ENCODE peak calls at places on chromosomes 3 and 15, in eight cellular contexts. N, F, Q, H, C, J, E and U are unnamed samples.

GRCh38 chr15:70596354-70597055 is 166.9 kb downstream of the UACA start:
- DNase-seq in N (no peak), F (no peak), Q (peak; percentile 77), H (peak; percentile 96), C (no peak), J (peak; percentile 91), E (no peak), U (peak; percentile 88)

GRCh38 chr15:100241572-100242479 is 99.9 kb downstream of the ADAMTS17 start:
- DNase-seq in N (peak; percentile 22), F (no peak), Q (no peak), H (peak; percentile 50), C (no peak), J (peak; percentile 72), E (no peak), U (peak; percentile 88)

GRCh38 chr3:134666466-134666865 is 15.6 kb upstream of the KY start:
- DNase-seq in N (no peak), F (no peak), Q (no peak), H (peak; percentile 78), C (no peak), J (peak; percentile 55), E (no peak), U (peak; percentile 18)

GRCh38 chr15:99409097-99409473 is 156.7 kb upstream of the MEF2A start:
- DNase-seq in N (peak; percentile 67), F (peak; percentile 21), Q (peak; percentile 71), H (peak; percentile 66), C (peak; percentile 81), J (peak; percentile 58), E (peak; percentile 33), U (peak; percentile 46)

GRCh38 chr3:169668957-169669681 is 5.6 kb upstream of the MECOM start:
- DNase-seq in N (peak; percentile 80), F (no peak), Q (peak; percentile 97), H (peak; percentile 39), C (peak; percentile 94), J (peak; percentile 67), E (peak; percentile 69), U (peak; percentile 50)

GRCh38 chr15:31235298-31236183 is 91.1 kb upstream of the KLF13 start:
- DNase-seq in N (peak; percentile 91), F (peak; percentile 45), Q (no peak), H (peak; percentile 52), C (no peak), J (no peak), E (peak; percentile 46), U (no peak)

GRCh38 chr15:59074607-59075006 is 30.3 kb upstream of the CCNB2 start:
- DNase-seq in N (no peak), F (no peak), Q (no peak), H (no peak), C (no peak), J (no peak), E (no peak), U (no peak)

GRCh38 chr3:192935441-192935840 is 17.8 kb upstream of the MB21D2 start:
- DNase-seq in N (no peak), F (no peak), Q (no peak), H (no peak), C (no peak), J (no peak), E (no peak), U (no peak)

GRCh38 chr3:40057077-40057476 is 247.7 kb downstream of the MYRIP start:
- DNase-seq in N (no peak), F (no peak), Q (no peak), H (peak; percentile 54), C (no peak), J (no peak), E (no peak), U (no peak)

GRCh38 chr3:153633407-153633806 is 471.4 kb downstream of the RAP2B start:
- DNase-seq in N (no peak), F (no peak), Q (no peak), H (no peak), C (no peak), J (no peak), E (no peak), U (no peak)

DNA sequence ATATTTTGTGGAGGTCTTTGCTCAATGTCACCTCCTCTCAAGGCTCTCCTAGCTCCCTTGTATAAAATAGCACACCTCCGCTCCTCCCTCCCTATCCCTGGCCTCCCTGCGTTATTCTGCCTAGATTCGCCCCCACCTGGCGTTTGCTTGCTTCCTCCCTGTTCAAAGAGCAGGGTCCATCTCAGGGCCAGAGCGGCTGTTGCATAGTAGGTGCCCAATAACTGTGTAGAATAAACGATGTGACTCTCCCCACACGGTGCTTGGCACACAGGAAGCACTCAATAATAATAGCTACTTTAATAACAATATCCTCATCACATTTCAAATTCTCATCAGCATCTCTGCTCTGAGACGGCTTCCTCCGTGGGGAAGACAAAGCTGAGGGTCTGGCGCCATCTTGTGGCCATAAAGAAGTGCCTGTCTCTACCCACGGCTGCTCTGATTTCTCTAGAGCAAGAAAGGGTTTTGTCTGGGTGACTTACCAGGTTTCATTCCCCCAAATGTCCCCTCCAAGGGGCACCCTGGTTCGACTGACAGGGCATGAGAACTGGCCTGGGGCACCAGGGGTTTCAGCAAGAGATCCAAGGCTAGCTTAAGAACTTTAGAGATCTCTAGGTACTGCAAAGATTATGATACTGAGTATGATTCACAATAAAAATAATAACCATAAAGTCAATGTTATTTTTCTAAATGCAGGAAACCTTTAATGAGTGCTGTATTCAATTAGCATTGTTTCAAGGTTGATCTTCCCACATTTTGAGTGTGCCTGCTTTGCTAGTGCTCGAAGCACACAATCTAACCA is 16.1 kb downstream of the CD276 start:
- DNase-seq in N (peak; percentile 83), F (peak; percentile 80), Q (peak; percentile 75), H (peak; percentile 77), C (no peak), J (peak; percentile 58), E (peak; percentile 88), U (peak; percentile 82)
- TF ChIP-seq CTCF in N (peak; percentile 98), F (peak; percentile 98), Q (peak; percentile 87), H (peak; percentile 95), C (peak; percentile 93), J (peak; percentile 95), E (peak; percentile 96), U (peak; percentile 93)

GRCh38 chr3:125119752-125120369 is 64.1 kb upstream of the HEG1 start:
- DNase-seq in N (no peak), F (no peak), Q (no peak), H (no peak), C (no peak), J (no peak), E (no peak), U (peak; percentile 22)

GRCh38 chr3:125118600-125118999 is 62.8 kb upstream of the HEG1 start:
- DNase-seq in N (no peak), F (no peak), Q (no peak), H (no peak), C (no peak), J (no peak), E (no peak), U (no peak)

GRCh38 chr3:125115640-125116039 is 59.8 kb upstream of the HEG1 start:
- DNase-seq in N (no peak), F (no peak), Q (no peak), H (peak; percentile 38), C (no peak), J (no peak), E (no peak), U (peak; percentile 69)

GRCh38 chr3:125116311-125117069 is 60.7 kb upstream of the HEG1 start:
- DNase-seq in N (no peak), F (no peak), Q (no peak), H (peak; percentile 80), C (no peak), J (peak; percentile 82), E (no peak), U (peak; percentile 82)

DNA sequence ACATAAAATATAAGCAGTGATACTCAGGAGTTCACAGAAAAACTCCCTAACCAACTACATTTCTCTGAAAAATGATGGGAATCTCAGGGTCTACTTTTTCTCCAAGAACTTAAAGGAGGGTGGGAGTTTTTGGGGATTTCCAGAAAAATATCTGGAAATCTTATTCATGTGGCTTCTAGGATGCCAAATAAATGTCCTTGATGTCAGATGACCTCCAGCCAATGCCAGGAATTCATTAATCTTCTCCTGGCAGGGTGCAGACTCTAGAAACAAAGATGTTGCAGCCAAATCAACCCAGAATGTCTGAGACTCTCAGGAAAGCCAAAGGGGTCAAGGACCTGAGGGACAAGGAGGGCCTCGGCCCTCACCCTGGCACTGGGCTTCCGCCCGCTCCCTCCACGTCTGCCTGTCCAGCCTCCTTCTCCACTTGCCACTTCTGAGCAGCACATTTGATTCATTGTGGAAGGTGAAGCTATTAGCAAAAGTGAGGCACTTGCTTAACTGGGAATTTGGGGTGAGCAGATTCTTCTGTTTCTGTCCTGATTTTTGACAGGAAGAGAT is 61.9 kb upstream of the HEG1 start:
- DNase-seq in N (no peak), F (no peak), Q (no peak), H (no peak), C (no peak), J (no peak), E (no peak), U (no peak)
- TF ChIP-seq CTCF in N (no peak), F (no peak), Q (no peak), H (no peak), C (no peak), J (no peak), E (no peak), U (no peak)

DNA sequence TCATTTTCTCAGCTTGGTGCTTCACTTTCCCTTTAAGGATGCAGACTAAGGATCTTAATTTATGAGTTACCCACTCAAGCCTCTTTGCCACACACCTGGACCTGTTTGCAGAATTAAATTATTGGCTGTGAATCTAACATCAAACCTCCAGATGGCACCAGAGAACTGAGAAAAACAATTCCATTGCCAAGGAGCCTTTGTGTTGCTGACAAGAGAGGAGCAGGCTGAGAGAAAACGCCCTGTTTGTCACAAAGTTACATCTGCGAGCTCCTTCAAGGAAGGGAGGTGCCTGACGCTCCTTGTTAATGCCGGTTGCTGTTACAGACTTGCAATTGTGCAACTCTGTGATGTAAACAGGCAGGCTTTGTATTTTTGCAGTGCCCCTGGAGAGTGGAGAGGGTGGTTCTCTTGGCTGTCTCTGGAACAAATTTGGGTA is 36.3 kb upstream of the TMC3 start:
- DNase-seq in N (peak; percentile 24), F (peak; percentile 60), Q (peak; percentile 46), H (peak; percentile 88), C (no peak), J (peak; percentile 68), E (peak; percentile 73), U (peak; percentile 72)
- TF ChIP-seq CTCF in N (peak; percentile 63), F (peak; percentile 77), Q (peak; percentile 34), H (peak; percentile 52), C (peak; percentile 42), J (peak; percentile 58), E (peak; percentile 63), U (peak; percentile 48)

GRCh38 chr3:37700849-37701248 is 160.8 kb upstream of the CTDSPL start:
- DNase-seq in N (peak; percentile 4), F (no peak), Q (no peak), H (peak; percentile 25), C (no peak), J (no peak), E (no peak), U (no peak)
- TF ChIP-seq CTCF in N (peak; percentile 41), F (no peak), Q (no peak), H (peak; percentile 27), C (no peak), J (peak; percentile 62), E (peak; percentile 16), U (peak; percentile 21)

GRCh38 chr15:51286816-51287215 is 51.6 kb downstream of the CYP19A1 start:
- DNase-seq in N (no peak), F (no peak), Q (peak; percentile 23), H (no peak), C (no peak), J (no peak), E (no peak), U (no peak)
- TF ChIP-seq CTCF in N (no peak), F (no peak), Q (no peak), H (peak; percentile 2), C (no peak), J (peak; percentile 44), E (no peak), U (no peak)

GRCh38 chr15:76642671-76643070 is 262.5 kb downstream of the SCAPER start:
- DNase-seq in N (no peak), F (no peak), Q (no peak), H (peak; percentile 7), C (no peak), J (no peak), E (no peak), U (no peak)
- TF ChIP-seq CTCF in N (peak; percentile 44), F (peak; percentile 69), Q (peak; percentile 22), H (peak; percentile 45), C (no peak), J (peak; percentile 38), E (peak; percentile 54), U (peak; percentile 22)